ENCODE peak calls at places on chromosomes 2 and 18, in eight cellular contexts. U is naive thymus-derived CD4-positive, alpha-beta T cell; K is cardiac fibroblast; R is sigmoid colon; Y is GM03348; M is activated effector memory CD4-positive, alpha-beta T cell treated with anti-CD3 and anti-CD28 coated beads, Interleukin-2, amount 50 U/mL, for 16 hours; P is stromal cell of bone marrow; C is right atrium auricular region. X is an unnamed sample.

GRCh38 chr2:31935370-31935769 is 75.4 kb downstream of the MEMO1 start:
- DNase-seq in Y (no peak), P (no peak), C (no peak), K (no peak), U (no peak), R (no peak), M (no peak), X (no peak)

GRCh38 chr2:57981369-57981768 is 65.2 kb upstream of the VRK2 start:
- DNase-seq in K (peak), C (no peak), U (no peak), Y (peak), R (no peak), P (peak), M (no peak), X (no peak)

GRCh38 chr18:48179666-48180065 is 229.5 kb downstream of the ZBTB7C start:
- DNase-seq in P (no peak), R (no peak), M (no peak), K (no peak), U (no peak), Y (no peak), C (no peak), X (no peak)

GRCh38 chr2:154452906-154453493 is 245.5 kb upstream of the KCNJ3 start:
- DNase-seq in P (no peak), C (no peak), K (peak), R (no peak), U (no peak), M (no peak), Y (peak), X (no peak)

GRCh38 chr2:175304541-175304940 is 123.0 kb upstream of the ATP5MC3 start:
- DNase-seq in U (no peak), C (no peak), K (no peak), M (no peak), R (no peak), Y (no peak), P (no peak), X (no peak)

GRCh38 chr2:36963106-36963505 is 3.2 kb downstream of the STRN start:
- DNase-seq in C (no peak), K (no peak), P (no peak), M (no peak), U (no peak), Y (no peak), R (no peak), X (no peak)

GRCh38 chr18:47343291-47343690 is 91.8 kb upstream of the SKOR2 start:
- DNase-seq in C (no peak), R (no peak), K (no peak), Y (no peak), M (no peak), P (no peak), U (no peak), X (no peak)

GRCh38 chr2:98935111-98935770 is 784 bp downstream of the CRACDL start:
- DNase-seq in C (no peak), K (no peak), U (no peak), R (no peak), Y (no peak), P (no peak), M (no peak), X (no peak)

GRCh38 chr2:111957872-111958354 is 59.5 kb downstream of the MERTK start:
- DNase-seq in U (no peak), K (no peak), Y (no peak), R (no peak), P (no peak), M (no peak), C (no peak), X (no peak)

GRCh38 chr18:75111673-75112485 is 97.1 kb downstream of the PTGR3 start:
- DNase-seq in R (no peak), M (peak), Y (no peak), C (no peak), K (no peak), P (no peak), U (no peak), X (no peak)

X was measured in central memory CD8-positive, alpha-beta T cell.